ENCODE peak calls at places on chromosomes 6 and 20, in seven cellular contexts. One of them, this sample, is unnamed. For H3K4me1, the result is how much of the 10 kb centered on the place peaks cover.

GRCh38 chr20:10247440-10247839 is 28.8 kb downstream of the SNAP25 start:
- DNase-seq in A549: no peak
- DNase-seq in HCT116: no peak
- DNase-seq in left ventricle myocardium inferior: no peak
- DNase-seq in osteoblast: no peak
- DNase-seq in ascending aorta: no peak
- DNase-seq in colonic mucosa: no peak
- DNase-seq in this sample: no peak

GRCh38 chr20:50783903-50784302 is 11.0 kb upstream of the BCAS4 start:
- DNase-seq in A549: no peak
- DNase-seq in HCT116: no peak
- DNase-seq in left ventricle myocardium inferior: no peak
- DNase-seq in osteoblast: no peak
- DNase-seq in ascending aorta: no peak
- DNase-seq in colonic mucosa: no peak
- DNase-seq in this sample: no peak

GRCh38 chr20:25198663-25199363 is 3.3 kb downstream of the ENTPD6 start:
- DNase-seq in A549: no peak
- DNase-seq in HCT116: no peak
- DNase-seq in left ventricle myocardium inferior: no peak
- DNase-seq in osteoblast: no peak
- DNase-seq in ascending aorta: no peak
- DNase-seq in colonic mucosa: no peak
- DNase-seq in this sample: no peak

GRCh38 chr6:30769088-30769852 is 24.9 kb upstream of the IER3 start:
- DNase-seq in A549: peak
- DNase-seq in HCT116: peak
- DNase-seq in left ventricle myocardium inferior: no peak
- DNase-seq in osteoblast: peak
- DNase-seq in ascending aorta: peak
- DNase-seq in colonic mucosa: no peak
- DNase-seq in this sample: no peak

GRCh38 chr6:130885392-130886192 is 58.4 kb downstream of the SMLR1 start:
- DNase-seq in A549: peak
- DNase-seq in HCT116: peak
- DNase-seq in left ventricle myocardium inferior: no peak
- DNase-seq in osteoblast: peak
- DNase-seq in ascending aorta: no peak
- DNase-seq in colonic mucosa: peak
- DNase-seq in this sample: no peak

GRCh38 chr6:53171605-53172467 is 23.2 kb upstream of the GCM1 start:
- DNase-seq in A549: peak
- DNase-seq in HCT116: peak
- DNase-seq in left ventricle myocardium inferior: peak
- DNase-seq in osteoblast: peak
- DNase-seq in ascending aorta: peak
- DNase-seq in colonic mucosa: peak
- DNase-seq in this sample: peak

GRCh38 chr6:42505377-42505702 is 53.6 kb upstream of the TRERF1 start:
- DNase-seq in A549: peak
- DNase-seq in HCT116: no peak
- DNase-seq in left ventricle myocardium inferior: no peak
- DNase-seq in osteoblast: peak
- DNase-seq in ascending aorta: no peak
- DNase-seq in colonic mucosa: no peak
- DNase-seq in this sample: no peak

GRCh38 chr6:107784669-107785068 is 39.4 kb downstream of the SCML4 start:
- DNase-seq in A549: no peak
- DNase-seq in HCT116: no peak
- DNase-seq in left ventricle myocardium inferior: no peak
- DNase-seq in osteoblast: peak
- DNase-seq in ascending aorta: no peak
- DNase-seq in colonic mucosa: no peak
- DNase-seq in this sample: no peak

GRCh38 chr6:151068761-151069312 is 170.9 kb upstream of the AKAP12 start:
- DNase-seq in A549: no peak
- DNase-seq in HCT116: no peak
- DNase-seq in left ventricle myocardium inferior: no peak
- DNase-seq in osteoblast: no peak
- DNase-seq in ascending aorta: no peak
- DNase-seq in colonic mucosa: peak
- DNase-seq in this sample: no peak

GRCh38 chr20:42391807-42392206 is 773.6 kb upstream of the CHD6 start:
- DNase-seq in A549: no peak
- DNase-seq in HCT116: no peak
- DNase-seq in left ventricle myocardium inferior: no peak
- DNase-seq in osteoblast: no peak
- DNase-seq in ascending aorta: no peak
- DNase-seq in colonic mucosa: no peak
- DNase-seq in this sample: no peak

GRCh38 chr6:109690373-109690739 is 646 bp downstream of the AK9 start:
- DNase-seq in A549: peak
- DNase-seq in HCT116: no peak
- DNase-seq in left ventricle myocardium inferior: peak
- DNase-seq in osteoblast: peak
- DNase-seq in ascending aorta: no peak
- DNase-seq in colonic mucosa: peak
- DNase-seq in this sample: peak

GRCh38 chr6:33985333-33985751 is 160.5 kb downstream of the GRM4 start:
- DNase-seq in A549: no peak
- DNase-seq in HCT116: no peak
- DNase-seq in left ventricle myocardium inferior: no peak
- DNase-seq in osteoblast: no peak
- DNase-seq in ascending aorta: no peak
- DNase-seq in colonic mucosa: peak
- DNase-seq in this sample: no peak

GRCh38 chr6:70176853-70177550 is 125.9 kb downstream of the COL9A1 start:
- DNase-seq in A549: no peak
- DNase-seq in HCT116: no peak
- DNase-seq in left ventricle myocardium inferior: no peak
- DNase-seq in osteoblast: no peak
- DNase-seq in ascending aorta: no peak
- DNase-seq in colonic mucosa: no peak
- DNase-seq in this sample: no peak

GRCh38 chr6:157648561-157648960 is 174.5 kb upstream of the SNX9 start:
- DNase-seq in A549: no peak
- DNase-seq in HCT116: peak
- DNase-seq in left ventricle myocardium inferior: no peak
- DNase-seq in osteoblast: no peak
- DNase-seq in ascending aorta: no peak
- DNase-seq in colonic mucosa: no peak
- DNase-seq in this sample: no peak

GRCh38 chr6:56531839-56532595 is 110.7 kb downstream of the DST start:
- DNase-seq in A549: no peak
- DNase-seq in HCT116: no peak
- DNase-seq in left ventricle myocardium inferior: no peak
- DNase-seq in osteoblast: no peak
- DNase-seq in ascending aorta: no peak
- DNase-seq in colonic mucosa: no peak
- DNase-seq in this sample: no peak

GRCh38 chr6:22437665-22438064 is 131.7 kb upstream of the HDGFL1 start:
- DNase-seq in A549: no peak
- DNase-seq in HCT116: no peak
- DNase-seq in left ventricle myocardium inferior: no peak
- DNase-seq in osteoblast: no peak
- DNase-seq in ascending aorta: no peak
- DNase-seq in colonic mucosa: no peak
- DNase-seq in this sample: no peak

GRCh38 chr6:112743343-112743742 is 396.2 kb downstream of the RFPL4B start:
- DNase-seq in A549: no peak
- DNase-seq in HCT116: no peak
- DNase-seq in left ventricle myocardium inferior: no peak
- DNase-seq in osteoblast: no peak
- DNase-seq in ascending aorta: no peak
- DNase-seq in colonic mucosa: no peak
- DNase-seq in this sample: no peak

GRCh38 chr20:24672181-24672880 is 202.9 kb downstream of the SYNDIG1 start:
- DNase-seq in A549: peak
- DNase-seq in HCT116: no peak
- DNase-seq in left ventricle myocardium inferior: no peak
- DNase-seq in osteoblast: peak
- DNase-seq in ascending aorta: no peak
- DNase-seq in colonic mucosa: no peak
- DNase-seq in this sample: no peak

GRCh38 chr20:884983-885952 is 30.9 kb downstream of the ANGPT4 start:
- DNase-seq in A549: no peak
- DNase-seq in HCT116: no peak
- DNase-seq in left ventricle myocardium inferior: peak
- DNase-seq in osteoblast: peak
- DNase-seq in ascending aorta: no peak
- DNase-seq in colonic mucosa: no peak
- DNase-seq in this sample: no peak

GRCh38 chr6:105898286-105898685 is 187.8 kb upstream of the PRDM1 start:
- DNase-seq in A549: no peak
- DNase-seq in HCT116: no peak
- DNase-seq in left ventricle myocardium inferior: no peak
- DNase-seq in osteoblast: no peak
- DNase-seq in ascending aorta: no peak
- DNase-seq in colonic mucosa: no peak
- DNase-seq in this sample: no peak

GRCh38 chr6:43089874-43090556 is 13.9 kb downstream of the PTK7 start:
- DNase-seq in A549: no peak
- DNase-seq in HCT116: no peak
- DNase-seq in left ventricle myocardium inferior: no peak
- DNase-seq in osteoblast: peak
- DNase-seq in ascending aorta: no peak
- DNase-seq in colonic mucosa: no peak
- DNase-seq in this sample: no peak

GRCh38 chr20:8809107-8809953 is 259.6 kb upstream of the PLCB4 start:
- DNase-seq in A549: no peak
- DNase-seq in HCT116: no peak
- DNase-seq in left ventricle myocardium inferior: no peak
- DNase-seq in osteoblast: no peak
- DNase-seq in ascending aorta: no peak
- DNase-seq in colonic mucosa: no peak
- DNase-seq in this sample: no peak
- H3K4me1 ChIP-seq in A549: under half
- H3K4me1 ChIP-seq in HCT116: under half
- H3K4me1 ChIP-seq in left ventricle myocardium inferior: under half
- H3K4me1 ChIP-seq in osteoblast: under half
- H3K4me1 ChIP-seq in ascending aorta: under half
- H3K4me1 ChIP-seq in colonic mucosa: under half
- H3K4me1 ChIP-seq in this sample: under half

GRCh38 chr6:63635563-63636515 is at the start of gene PHF3:
- DNase-seq in A549: peak
- DNase-seq in HCT116: peak
- DNase-seq in left ventricle myocardium inferior: peak
- DNase-seq in osteoblast: peak
- DNase-seq in ascending aorta: peak
- DNase-seq in colonic mucosa: peak
- DNase-seq in this sample: peak
- TF ChIP-seq CTCF in A549: no peak
- TF ChIP-seq CTCF in HCT116: no peak
- TF ChIP-seq CTCF in left ventricle myocardium inferior: peak
- TF ChIP-seq CTCF in osteoblast: no peak
- TF ChIP-seq CTCF in ascending aorta: no peak
- TF ChIP-seq CTCF in colonic mucosa: no peak
- TF ChIP-seq CTCF in this sample: peak

DNA sequence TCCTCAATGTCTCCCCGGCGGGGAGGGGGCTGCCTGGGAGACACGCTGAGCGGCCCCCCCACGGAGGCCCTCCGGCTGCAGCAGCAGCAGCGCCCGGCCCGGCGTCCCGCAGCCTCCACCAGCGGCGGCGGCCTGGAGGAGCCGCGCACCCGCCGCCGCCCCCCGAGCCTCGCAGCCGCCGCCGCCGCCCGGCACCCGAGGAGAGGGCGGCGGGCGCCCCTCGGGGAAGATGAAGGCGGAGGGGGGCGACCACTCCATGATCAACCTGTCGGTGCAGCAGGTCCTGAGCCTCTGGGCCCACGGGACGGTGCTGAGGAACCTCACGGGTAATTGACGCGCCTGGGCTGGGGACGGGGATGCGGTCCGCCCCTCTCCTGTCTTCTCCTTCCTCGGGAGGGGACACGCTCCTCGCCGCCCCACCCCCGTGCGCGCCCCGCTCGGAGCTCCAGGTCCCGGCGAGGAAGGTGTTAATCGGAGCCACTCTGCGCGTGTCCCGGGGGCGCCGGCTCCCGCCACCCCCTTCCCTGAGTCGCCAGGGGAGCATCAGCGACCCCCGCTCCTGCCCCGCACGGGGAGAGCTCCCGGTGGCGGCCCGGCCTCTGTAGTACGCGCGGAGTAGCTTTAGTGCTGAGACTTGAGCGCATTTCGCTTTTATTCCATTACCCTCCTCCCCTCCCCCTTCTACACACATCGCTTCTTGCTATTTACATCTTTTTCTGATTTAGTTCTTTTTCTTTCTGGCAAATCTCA is 675 bp downstream of the TMEM170B start:
- DNase-seq in A549: peak
- DNase-seq in HCT116: no peak
- DNase-seq in left ventricle myocardium inferior: peak
- DNase-seq in osteoblast: peak
- DNase-seq in ascending aorta: no peak
- DNase-seq in colonic mucosa: peak
- DNase-seq in this sample: no peak
- H3K27ac ChIP-seq in A549: peak
- H3K27ac ChIP-seq in HCT116: peak
- H3K27ac ChIP-seq in left ventricle myocardium inferior: peak
- H3K27ac ChIP-seq in osteoblast: no peak
- H3K27ac ChIP-seq in ascending aorta: peak
- H3K27ac ChIP-seq in colonic mucosa: peak
- H3K27ac ChIP-seq in this sample: peak

GRCh38 chr20:21357851-21358250 is 39.5 kb downstream of the NKX2-4 start:
- DNase-seq in A549: no peak
- DNase-seq in HCT116: no peak
- DNase-seq in left ventricle myocardium inferior: no peak
- DNase-seq in osteoblast: no peak
- DNase-seq in ascending aorta: no peak
- DNase-seq in colonic mucosa: no peak
- DNase-seq in this sample: no peak

GRCh38 chr20:21360686-21361085 is 36.6 kb downstream of the NKX2-4 start:
- DNase-seq in A549: no peak
- DNase-seq in HCT116: no peak
- DNase-seq in left ventricle myocardium inferior: no peak
- DNase-seq in osteoblast: peak
- DNase-seq in ascending aorta: no peak
- DNase-seq in colonic mucosa: no peak
- DNase-seq in this sample: no peak

GRCh38 chr20:21364413-21364812 is 32.9 kb downstream of the NKX2-4 start:
- DNase-seq in A549: no peak
- DNase-seq in HCT116: no peak
- DNase-seq in left ventricle myocardium inferior: no peak
- DNase-seq in osteoblast: no peak
- DNase-seq in ascending aorta: no peak
- DNase-seq in colonic mucosa: no peak
- DNase-seq in this sample: no peak

GRCh38 chr20:21365771-21366170 is 31.6 kb downstream of the NKX2-4 start:
- DNase-seq in A549: no peak
- DNase-seq in HCT116: no peak
- DNase-seq in left ventricle myocardium inferior: no peak
- DNase-seq in osteoblast: no peak
- DNase-seq in ascending aorta: no peak
- DNase-seq in colonic mucosa: no peak
- DNase-seq in this sample: no peak

DNA sequence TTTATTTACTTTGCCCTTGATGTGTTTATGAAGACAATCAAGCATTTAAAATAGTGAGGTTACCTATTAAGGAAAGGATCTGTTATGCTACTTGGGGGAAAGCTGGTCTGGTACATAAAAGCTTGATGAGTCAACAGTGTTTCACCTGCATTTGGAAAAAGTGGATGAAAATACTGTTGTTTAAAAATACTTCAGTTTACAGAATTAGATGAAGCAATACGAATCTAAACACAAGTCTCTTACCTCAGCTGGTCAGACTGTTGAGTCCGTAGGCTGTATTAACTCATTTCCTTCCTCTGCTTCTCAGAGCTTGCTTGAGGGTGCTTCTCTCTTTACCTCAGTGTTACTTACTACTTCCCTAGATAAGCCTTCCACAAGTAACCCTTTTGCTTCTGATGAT is 36.1 kb downstream of the NKX2-4 start:
- DNase-seq in A549: no peak
- DNase-seq in HCT116: no peak
- DNase-seq in left ventricle myocardium inferior: no peak
- DNase-seq in osteoblast: no peak
- DNase-seq in ascending aorta: no peak
- DNase-seq in colonic mucosa: no peak
- DNase-seq in this sample: no peak
- H3K4me1 ChIP-seq in A549: under half
- H3K4me1 ChIP-seq in HCT116: under half
- H3K4me1 ChIP-seq in left ventricle myocardium inferior: under half
- H3K4me1 ChIP-seq in osteoblast: under half
- H3K4me1 ChIP-seq in ascending aorta: under half
- H3K4me1 ChIP-seq in colonic mucosa: under half
- H3K4me1 ChIP-seq in this sample: under half